ENCODE peak calls at places on chromosomes 16 and 17, in eight cellular contexts. S is hepatocyte, Y is OCI-LY7, I is GM23338, L is PC-3, C is neural progenitor cell, Z is MM.1S, E is SK-N-SH. R is an unnamed sample.

GRCh38 chr16:26394409-26394808 is 672.3 kb upstream of the C16orf82 start:
- DNase-seq in Z (no peak), C (no peak), Y (no peak), E (no peak), S (no peak), I (no peak), L (no peak), R (no peak)

GRCh38 chr17:33261911-33262665 is 31.0 kb downstream of the ASIC2 start:
- DNase-seq in E (no peak), Y (no peak), I (no peak), L (no peak), Z (no peak), C (no peak), S (no peak), R (no peak)

GRCh38 chr16:82881517-82881916 is 254.7 kb downstream of the CDH13 start:
- DNase-seq in Y (no peak), L (no peak), C (no peak), S (no peak), Z (no peak), E (no peak), I (peak; percentile 37), R (no peak)

GRCh38 chr17:41265078-41265477 is at the start of gene KRTAP9-6:
- DNase-seq in C (no peak), E (no peak), I (no peak), S (peak; percentile 0), L (no peak), Y (no peak), Z (no peak), R (no peak)

GRCh38 chr17:61412860-61413653 is 13.4 kb downstream of the TBX2 start:
- DNase-seq in S (peak; percentile 29), I (peak; percentile 64), C (peak; percentile 60), Z (no peak), L (no peak), E (peak; percentile 80), Y (no peak), R (no peak)

GRCh38 chr16:89579351-89579750 is 3.8 kb downstream of the CPNE7 start:
- DNase-seq in L (no peak), Y (no peak), I (no peak), C (no peak), E (no peak), Z (no peak), S (no peak), R (no peak)

GRCh38 chr16:60771138-60771537 is 1265.1 kb downstream of the CDH8 start:
- DNase-seq in C (no peak), S (no peak), E (no peak), Y (peak; percentile 0), Z (no peak), L (no peak), I (no peak), R (no peak)

GRCh38 chr17:50865060-50865867 is 890 bp downstream of the TOB1 start:
- DNase-seq in C (peak; percentile 82), L (peak; percentile 53), S (peak; percentile 67), E (peak; percentile 72), Y (peak; percentile 79), I (peak; percentile 68), Z (peak; percentile 61), R (peak; percentile 76)

GRCh38 chr17:45050680-45051059 is 762 bp downstream of the DCAKD start:
- DNase-seq in S (peak; percentile 48), L (no peak), I (peak; percentile 30), E (peak; percentile 56), Z (peak; percentile 31), C (peak; percentile 45), Y (peak; percentile 57), R (peak; percentile 58)

GRCh38 chr17:40373999-40374398 is 9.5 kb upstream of the GJD3 start:
- DNase-seq in I (no peak), S (no peak), Z (no peak), C (no peak), Y (no peak), E (no peak), L (no peak), R (no peak)

GRCh38 chr16:21161211-21161610 is 2.7 kb downstream of the LDAF1 start:
- DNase-seq in S (no peak), Y (no peak), Z (no peak), C (no peak), L (no peak), I (no peak), E (no peak), R (peak; percentile 12)

GRCh38 chr16:64654137-64654652 is 467.7 kb downstream of the CDH11 start:
- DNase-seq in C (no peak), Y (no peak), E (no peak), S (no peak), I (no peak), L (no peak), Z (no peak), R (peak; percentile 25)

GRCh38 chr16:8569650-8570338 is 20.5 kb downstream of the TMEM114 start:
- DNase-seq in I (peak; percentile 54), Z (no peak), C (peak; percentile 20), E (no peak), L (no peak), Y (no peak), S (no peak), R (no peak)

GRCh38 chr17:42920106-42920900 is 19.7 kb downstream of the G6PC1 start:
- DNase-seq in E (no peak), Z (peak; percentile 81), L (no peak), I (no peak), S (peak; percentile 54), C (peak; percentile 8), Y (no peak), R (no peak)

GRCh38 chr17:21382560-21383495 is 6.7 kb downstream of the KCNJ12 start:
- DNase-seq in L (no peak), C (no peak), I (no peak), Z (no peak), Y (no peak), S (no peak), E (peak; percentile 83), R (no peak)

GRCh38 chr16:86428729-86429472 is 81.4 kb upstream of the FOXF1 start:
- DNase-seq in S (no peak), E (no peak), I (no peak), C (no peak), Y (no peak), Z (no peak), L (no peak), R (no peak)

GRCh38 chr16:1653023-1653422 is 25.1 kb upstream of the JPT2 start:
- DNase-seq in S (no peak), Z (no peak), C (no peak), L (no peak), I (no peak), E (no peak), Y (no peak), R (no peak)

GRCh38 chr16:60337671-60338070 is 1603.6 kb upstream of the GOT2 start:
- DNase-seq in I (no peak), C (no peak), S (no peak), E (no peak), Z (no peak), Y (no peak), L (no peak), R (no peak)

GRCh38 chr17:13520899-13521572 is 80.7 kb downstream of the HS3ST3A1 start:
- DNase-seq in L (peak; percentile 28), Y (no peak), E (no peak), Z (no peak), C (no peak), S (no peak), I (no peak), R (peak; percentile 86)

GRCh38 chr17:71649986-71650385 is 470.8 kb upstream of the SOX9 start:
- DNase-seq in L (no peak), S (no peak), I (no peak), C (no peak), E (no peak), Y (no peak), Z (no peak), R (no peak)

GRCh38 chr17:44623070-44623725 is 33.1 kb upstream of the MEIOC start:
- DNase-seq in L (peak; percentile 43), Y (no peak), Z (peak; percentile 27), S (no peak), I (peak; percentile 70), C (no peak), E (no peak), R (no peak)

GRCh38 chr17:44209786-44210341 is 9.6 kb downstream of the UBTF start:
- DNase-seq in L (peak; percentile 76), C (no peak), I (no peak), Y (no peak), S (no peak), E (no peak), Z (no peak), R (peak; percentile 47)

GRCh38 chr17:14197582-14197981 is 39.1 kb downstream of the CDRT15 start:
- DNase-seq in S (no peak), C (no peak), L (no peak), E (no peak), Y (no peak), Z (no peak), I (no peak), R (no peak)

DNA sequence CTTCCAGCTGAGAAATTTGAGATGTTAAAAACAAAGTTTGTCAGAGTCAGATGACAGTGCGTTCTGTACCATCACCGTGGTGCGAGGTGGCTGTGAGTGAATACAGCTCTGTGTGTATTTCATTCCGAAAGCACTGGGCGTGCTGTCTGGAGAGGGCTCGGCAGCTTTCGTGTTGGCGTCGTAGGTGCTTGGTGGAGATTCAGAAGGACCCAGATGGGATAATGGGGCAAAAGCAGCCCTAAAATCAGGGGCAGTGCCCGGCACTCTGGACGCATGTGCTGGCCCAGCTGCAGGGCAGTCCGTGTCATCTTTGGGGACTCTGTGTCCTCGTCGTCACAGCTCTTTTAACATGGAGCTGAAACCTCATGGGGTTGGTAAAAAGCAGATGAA is 206.4 kb downstream of the RPTOR start:
- DNase-seq in S (no peak), Y (no peak), I (no peak), E (no peak), C (no peak), Z (no peak), L (no peak), R (peak; percentile 84)
- H3K27ac ChIP-seq in S (peak overlapping the region; percentile 41), Y (no peak overlapping the region), I (peak overlapping the region; percentile 55), E (no peak overlapping the region), C (peak overlapping the region; percentile 54), Z (no peak overlapping the region), L (no peak overlapping the region), R (peak overlapping the region; percentile 96)

GRCh38 chr16:30996324-30996999 is 11.5 kb downstream of the HSD3B7 start:
- DNase-seq in I (peak; percentile 32), L (peak; percentile 12), Y (peak; percentile 17), C (no peak), Z (no peak), S (peak; percentile 64), E (no peak), R (peak; percentile 63)
- TF ChIP-seq EZH2phosphoT487 in I (no peak), L (no peak), Y (no peak), C (no peak), Z (no peak), S (no peak), E (no peak), R (no peak)

GRCh38 chr17:54736573-54736972 is 164.1 kb upstream of the TOM1L1 start:
- DNase-seq in Y (peak; percentile 0), L (no peak), I (no peak), Z (peak; percentile 39), E (no peak), C (no peak), S (no peak), R (no peak)
- H3K27ac ChIP-seq in Y (no peak overlapping the region), L (no peak overlapping the region), I (no peak overlapping the region), Z (no peak overlapping the region), E (no peak overlapping the region), C (no peak overlapping the region), S (no peak overlapping the region), R (no peak overlapping the region)

DNA sequence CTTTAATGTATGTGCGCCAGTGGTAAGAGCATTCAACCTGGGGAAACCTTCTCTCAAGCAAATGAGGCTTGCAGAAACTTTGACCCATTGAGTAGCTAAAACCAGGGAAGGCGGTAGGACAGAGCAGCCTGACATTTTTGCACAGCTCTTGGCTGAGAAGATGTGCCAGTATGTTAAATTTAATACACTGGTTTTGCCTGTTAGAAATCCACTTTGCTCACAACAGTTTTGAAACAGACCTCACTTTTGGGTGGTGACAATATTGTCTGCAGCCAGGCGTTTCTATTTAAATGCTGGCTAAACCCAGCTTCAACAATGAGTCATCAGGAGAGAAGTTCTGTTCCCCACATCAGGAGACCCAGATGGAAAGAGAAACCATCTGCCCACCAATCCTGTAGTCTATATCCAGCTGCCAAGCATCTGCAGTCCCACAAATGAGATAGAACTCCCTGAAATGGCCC is 29.2 kb upstream of the CLEC3A start:
- DNase-seq in L (no peak), C (peak; percentile 21), E (no peak), Y (no peak), Z (no peak), S (peak; percentile 42), I (peak; percentile 27), R (peak; percentile 79)
- TF ChIP-seq EZH2phosphoT487 in L (no peak), C (no peak), E (no peak), Y (no peak), Z (no peak), S (no peak), I (no peak), R (no peak)

R was measured in GM23248.